ENCODE peak calls at places on chromosomes 5 and 9, in eight cellular contexts. S is mesothelial cell of epicardium, H is NCI-H510A, U is HuH-7.5, K is H54, G is D341Med, O is RWPE1, J is right cardiac atrium. V is an unnamed sample.

GRCh38 chr9:130815242-130815808 is 19.7 kb upstream of the ABL1 start:
- DNase-seq in S (no peak), H (no peak), U (no peak), K (no peak), G (no peak), O (no peak), J (no peak), V (no peak)

GRCh38 chr5:102018690-102019089 is 277.4 kb downstream of the SLCO4C1 start:
- DNase-seq in S (no peak), H (no peak), U (no peak), K (no peak), G (no peak), O (no peak), J (no peak), V (no peak)

GRCh38 chr5:149402291-149402690 is 23.2 kb upstream of the IL17B start:
- DNase-seq in S (no peak), H (no peak), U (no peak), K (no peak), G (no peak), O (no peak), J (no peak), V (no peak)

GRCh38 chr9:130246126-130246525 is 19.4 kb upstream of the HMCN2 start:
- DNase-seq in S (no peak), H (no peak), U (no peak), K (no peak), G (peak), O (no peak), J (no peak), V (no peak)

GRCh38 chr5:73499187-73499586 is 945 bp downstream of the BTF3 start:
- DNase-seq in S (no peak), H (no peak), U (no peak), K (no peak), G (no peak), O (no peak), J (no peak), V (no peak)

GRCh38 chr9:131289301-131290038 is at the start of gene PLPP7:
- DNase-seq in S (no peak), H (no peak), U (peak), K (no peak), G (no peak), O (no peak), J (peak), V (no peak)

GRCh38 chr9:98551511-98552286 is 157.0 kb downstream of the GABBR2 start:
- DNase-seq in S (no peak), H (no peak), U (no peak), K (peak), G (no peak), O (peak), J (no peak), V (peak)

GRCh38 chr5:149264432-149265069 is 7.1 kb upstream of the AFAP1L1 start:
- DNase-seq in S (no peak), H (peak), U (peak), K (no peak), G (peak), O (peak), J (no peak), V (peak)

GRCh38 chr5:169041180-169041579 is 259.8 kb downstream of the SLIT3 start:
- DNase-seq in S (no peak), H (no peak), U (no peak), K (no peak), G (no peak), O (no peak), J (no peak), V (no peak)

GRCh38 chr9:93662952-93663572 is 86.7 kb downstream of the PHF2 start:
- DNase-seq in S (no peak), H (no peak), U (no peak), K (no peak), G (no peak), O (no peak), J (no peak), V (no peak)

GRCh38 chr9:30851600-30851999 is 1532.8 kb upstream of the ACO1 start:
- DNase-seq in S (no peak), H (no peak), U (no peak), K (no peak), G (no peak), O (no peak), J (no peak), V (no peak)

GRCh38 chr9:125878241-125878640 is 131.1 kb downstream of the PBX3 start:
- DNase-seq in S (no peak), H (no peak), U (no peak), K (no peak), G (peak), O (no peak), J (no peak), V (no peak)

GRCh38 chr9:79682076-79682736 is 110.4 kb downstream of the TLE4 start:
- DNase-seq in S (no peak), H (no peak), U (no peak), K (no peak), G (no peak), O (no peak), J (no peak), V (no peak)

GRCh38 chr5:94618493-94619328 is at the start of the genes KIAA0825 and SLF1:
- DNase-seq in S (peak), H (peak), U (peak), K (peak), G (peak), O (peak), J (peak), V (peak)

V was measured in PC-3.